ENCODE peak calls at places on chromosome 6, in seven cellular contexts. One of them, this sample, is unnamed. For H3K4me1, the result is how much of the 10 kb centered on the place peaks cover.

GRCh38 chr6:39389372-39389767 is 66.9 kb upstream of the KCNK16 start:
- DNase-seq in HCT116: no peak
- DNase-seq in SK-N-SH: peak
- DNase-seq in GM23338: peak
- DNase-seq in neural progenitor cell: peak
- DNase-seq in PC-3: no peak
- DNase-seq in OCI-LY7: no peak
- DNase-seq in this sample: peak

GRCh38 chr6:157620905-157621304 is 202.1 kb upstream of the SNX9 start:
- DNase-seq in neural progenitor cell: no peak
- DNase-seq in PC-3: peak
- DNase-seq in HCT116: no peak
- DNase-seq in GM23338: no peak
- DNase-seq in SK-N-SH: no peak
- DNase-seq in OCI-LY7: no peak
- DNase-seq in this sample: peak

GRCh38 chr6:163485388-163485851 is 70.9 kb downstream of the QKI start:
- DNase-seq in neural progenitor cell: no peak
- DNase-seq in PC-3: no peak
- DNase-seq in GM23338: no peak
- DNase-seq in OCI-LY7: no peak
- DNase-seq in HCT116: no peak
- DNase-seq in SK-N-SH: no peak
- DNase-seq in this sample: no peak

GRCh38 chr6:16840291-16840690 is 79.0 kb upstream of the ATXN1 start:
- DNase-seq in PC-3: no peak
- DNase-seq in SK-N-SH: no peak
- DNase-seq in neural progenitor cell: no peak
- DNase-seq in OCI-LY7: no peak
- DNase-seq in GM23338: no peak
- DNase-seq in HCT116: no peak
- DNase-seq in this sample: no peak

GRCh38 chr6:147205690-147206600 is 1.7 kb downstream of the STXBP5 start:
- DNase-seq in neural progenitor cell: peak
- DNase-seq in SK-N-SH: peak
- DNase-seq in GM23338: no peak
- DNase-seq in PC-3: no peak
- DNase-seq in OCI-LY7: no peak
- DNase-seq in HCT116: no peak
- DNase-seq in this sample: no peak

GRCh38 chr6:36301781-36302180 is 31.9 kb downstream of the PNPLA1 start:
- DNase-seq in HCT116: no peak
- DNase-seq in GM23338: no peak
- DNase-seq in PC-3: no peak
- DNase-seq in SK-N-SH: no peak
- DNase-seq in neural progenitor cell: no peak
- DNase-seq in OCI-LY7: no peak
- DNase-seq in this sample: no peak

GRCh38 chr6:16576391-16577368 is 184.6 kb downstream of the ATXN1 start:
- DNase-seq in PC-3: peak
- DNase-seq in neural progenitor cell: no peak
- DNase-seq in OCI-LY7: no peak
- DNase-seq in GM23338: no peak
- DNase-seq in HCT116: no peak
- DNase-seq in SK-N-SH: no peak
- DNase-seq in this sample: no peak

GRCh38 chr6:143336446-143337152 is 113.9 kb downstream of the ADAT2 start:
- DNase-seq in OCI-LY7: no peak
- DNase-seq in neural progenitor cell: no peak
- DNase-seq in HCT116: no peak
- DNase-seq in SK-N-SH: no peak
- DNase-seq in GM23338: peak
- DNase-seq in PC-3: peak
- DNase-seq in this sample: no peak

GRCh38 chr6:89434954-89435353 is 2.0 kb downstream of the ANKRD6 start:
- DNase-seq in OCI-LY7: no peak
- DNase-seq in neural progenitor cell: no peak
- DNase-seq in GM23338: no peak
- DNase-seq in SK-N-SH: no peak
- DNase-seq in HCT116: no peak
- DNase-seq in PC-3: no peak
- DNase-seq in this sample: no peak

GRCh38 chr6:136103763-136104311 is 146.3 kb downstream of the MTFR2 start:
- DNase-seq in SK-N-SH: peak
- DNase-seq in OCI-LY7: no peak
- DNase-seq in GM23338: peak
- DNase-seq in HCT116: no peak
- DNase-seq in PC-3: no peak
- DNase-seq in neural progenitor cell: peak
- DNase-seq in this sample: peak

GRCh38 chr6:30144821-30145220 is 8.9 kb downstream of the TRIM40 start:
- DNase-seq in PC-3: no peak
- DNase-seq in HCT116: no peak
- DNase-seq in OCI-LY7: no peak
- DNase-seq in neural progenitor cell: no peak
- DNase-seq in SK-N-SH: no peak
- DNase-seq in GM23338: no peak
- DNase-seq in this sample: no peak

GRCh38 chr6:17820055-17820454 is 113.3 kb upstream of the NUP153 start:
- DNase-seq in neural progenitor cell: no peak
- DNase-seq in HCT116: no peak
- DNase-seq in OCI-LY7: no peak
- DNase-seq in GM23338: peak
- DNase-seq in SK-N-SH: no peak
- DNase-seq in PC-3: peak
- DNase-seq in this sample: no peak

GRCh38 chr6:133396225-133396624 is 155.1 kb downstream of the EYA4 start:
- DNase-seq in neural progenitor cell: no peak
- DNase-seq in HCT116: no peak
- DNase-seq in PC-3: peak
- DNase-seq in GM23338: no peak
- DNase-seq in SK-N-SH: no peak
- DNase-seq in OCI-LY7: no peak
- DNase-seq in this sample: no peak

GRCh38 chr6:142744836-142745235 is 200.1 kb downstream of the HIVEP2 start:
- DNase-seq in SK-N-SH: no peak
- DNase-seq in PC-3: peak
- DNase-seq in neural progenitor cell: no peak
- DNase-seq in OCI-LY7: no peak
- DNase-seq in HCT116: no peak
- DNase-seq in GM23338: no peak
- DNase-seq in this sample: no peak

GRCh38 chr6:82612475-82612874 is 248.9 kb downstream of the TPBG start:
- DNase-seq in PC-3: no peak
- DNase-seq in neural progenitor cell: no peak
- DNase-seq in SK-N-SH: no peak
- DNase-seq in HCT116: no peak
- DNase-seq in GM23338: no peak
- DNase-seq in OCI-LY7: no peak
- DNase-seq in this sample: no peak

GRCh38 chr6:155265843-155266535 is 2.2 kb downstream of the CLDN20 start:
- DNase-seq in HCT116: no peak
- DNase-seq in PC-3: peak
- DNase-seq in GM23338: peak
- DNase-seq in SK-N-SH: no peak
- DNase-seq in neural progenitor cell: no peak
- DNase-seq in OCI-LY7: no peak
- DNase-seq in this sample: no peak

GRCh38 chr6:78910611-78911134 is 43.3 kb downstream of the IRAK1BP1 start:
- DNase-seq in PC-3: no peak
- DNase-seq in OCI-LY7: no peak
- DNase-seq in SK-N-SH: peak
- DNase-seq in neural progenitor cell: peak
- DNase-seq in HCT116: no peak
- DNase-seq in GM23338: peak
- DNase-seq in this sample: peak

GRCh38 chr6:117404548-117404947 is 21.2 kb downstream of the ROS1 start:
- DNase-seq in SK-N-SH: no peak
- DNase-seq in HCT116: no peak
- DNase-seq in OCI-LY7: no peak
- DNase-seq in neural progenitor cell: peak
- DNase-seq in GM23338: no peak
- DNase-seq in PC-3: peak
- DNase-seq in this sample: no peak

GRCh38 chr6:137216106-137216505 is 3.1 kb downstream of the IFNGR1 start:
- DNase-seq in neural progenitor cell: no peak
- DNase-seq in HCT116: no peak
- DNase-seq in GM23338: no peak
- DNase-seq in SK-N-SH: no peak
- DNase-seq in PC-3: no peak
- DNase-seq in OCI-LY7: no peak
- DNase-seq in this sample: no peak

GRCh38 chr6:154301086-154301625 is 55.4 kb downstream of the IPCEF1 start:
- DNase-seq in OCI-LY7: no peak
- DNase-seq in SK-N-SH: no peak
- DNase-seq in PC-3: peak
- DNase-seq in neural progenitor cell: no peak
- DNase-seq in HCT116: no peak
- DNase-seq in GM23338: no peak
- DNase-seq in this sample: no peak

GRCh38 chr6:22717906-22718305 is 148.5 kb downstream of the HDGFL1 start:
- DNase-seq in OCI-LY7: no peak
- DNase-seq in neural progenitor cell: no peak
- DNase-seq in GM23338: no peak
- DNase-seq in HCT116: no peak
- DNase-seq in SK-N-SH: no peak
- DNase-seq in PC-3: peak
- DNase-seq in this sample: peak

GRCh38 chr6:105363100-105363754 is 39.7 kb downstream of the PREP start:
- DNase-seq in GM23338: peak
- DNase-seq in neural progenitor cell: peak
- DNase-seq in SK-N-SH: peak
- DNase-seq in PC-3: peak
- DNase-seq in OCI-LY7: no peak
- DNase-seq in HCT116: no peak
- DNase-seq in this sample: peak

GRCh38 chr6:72272958-72273357 is 348.9 kb upstream of the KCNQ5 start:
- DNase-seq in SK-N-SH: no peak
- DNase-seq in HCT116: no peak
- DNase-seq in GM23338: no peak
- DNase-seq in OCI-LY7: no peak
- DNase-seq in neural progenitor cell: no peak
- DNase-seq in PC-3: no peak
- DNase-seq in this sample: no peak

GRCh38 chr6:20238688-20239587 is 26.7 kb upstream of the MBOAT1 start:
- DNase-seq in HCT116: no peak
- DNase-seq in PC-3: no peak
- DNase-seq in SK-N-SH: no peak
- DNase-seq in OCI-LY7: no peak
- DNase-seq in GM23338: peak
- DNase-seq in neural progenitor cell: no peak
- DNase-seq in this sample: no peak

GRCh38 chr6:17622144-17622543 is 22.0 kb downstream of the FAM8A1 start:
- DNase-seq in OCI-LY7: no peak
- DNase-seq in GM23338: no peak
- DNase-seq in PC-3: no peak
- DNase-seq in SK-N-SH: no peak
- DNase-seq in HCT116: no peak
- DNase-seq in neural progenitor cell: no peak
- DNase-seq in this sample: no peak

GRCh38 chr6:39228111-39228971 is 934 bp downstream of the KCNK5 start:
- DNase-seq in SK-N-SH: peak
- DNase-seq in HCT116: no peak
- DNase-seq in GM23338: no peak
- DNase-seq in OCI-LY7: no peak
- DNase-seq in PC-3: no peak
- DNase-seq in neural progenitor cell: peak
- DNase-seq in this sample: no peak

GRCh38 chr6:148905901-148906300 is 159.1 kb downstream of the UST start:
- DNase-seq in SK-N-SH: no peak
- DNase-seq in PC-3: no peak
- DNase-seq in neural progenitor cell: no peak
- DNase-seq in GM23338: no peak
- DNase-seq in HCT116: no peak
- DNase-seq in OCI-LY7: no peak
- DNase-seq in this sample: no peak

GRCh38 chr6:43297644-43298564 is at the start of gene SLC22A7:
- DNase-seq in GM23338: no peak
- DNase-seq in PC-3: no peak
- DNase-seq in SK-N-SH: no peak
- DNase-seq in HCT116: no peak
- DNase-seq in OCI-LY7: no peak
- DNase-seq in neural progenitor cell: no peak
- DNase-seq in this sample: no peak

GRCh38 chr6:40425192-40425919 is 161.8 kb downstream of the LRFN2 start:
- DNase-seq in HCT116: no peak
- DNase-seq in GM23338: no peak
- DNase-seq in OCI-LY7: no peak
- DNase-seq in PC-3: no peak
- DNase-seq in neural progenitor cell: no peak
- DNase-seq in SK-N-SH: peak
- DNase-seq in this sample: peak

GRCh38 chr6:17179246-17180073 is 77.6 kb downstream of the STMND1 start:
- DNase-seq in neural progenitor cell: no peak
- DNase-seq in OCI-LY7: no peak
- DNase-seq in HCT116: no peak
- DNase-seq in GM23338: no peak
- DNase-seq in PC-3: peak
- DNase-seq in SK-N-SH: no peak
- DNase-seq in this sample: no peak

GRCh38 chr6:683742-684440 is 9.0 kb downstream of the EXOC2 start:
- DNase-seq in SK-N-SH: peak
- DNase-seq in neural progenitor cell: peak
- DNase-seq in HCT116: no peak
- DNase-seq in OCI-LY7: no peak
- DNase-seq in GM23338: peak
- DNase-seq in PC-3: no peak
- DNase-seq in this sample: peak
- TF ChIP-seq EZH2phosphoT487 in SK-N-SH: no peak
- TF ChIP-seq EZH2phosphoT487 in neural progenitor cell: no peak
- TF ChIP-seq EZH2phosphoT487 in HCT116: no peak
- TF ChIP-seq EZH2phosphoT487 in OCI-LY7: no peak
- TF ChIP-seq EZH2phosphoT487 in GM23338: no peak
- TF ChIP-seq EZH2phosphoT487 in PC-3: no peak
- TF ChIP-seq EZH2phosphoT487 in this sample: no peak

GRCh38 chr6:28490191-28490890 is 25.3 kb downstream of the GPX6 start:
- DNase-seq in SK-N-SH: peak
- DNase-seq in PC-3: no peak
- DNase-seq in GM23338: peak
- DNase-seq in HCT116: no peak
- DNase-seq in neural progenitor cell: peak
- DNase-seq in OCI-LY7: no peak
- DNase-seq in this sample: peak
- H3K4me1 ChIP-seq in SK-N-SH: under half
- H3K4me1 ChIP-seq in PC-3: under half
- H3K4me1 ChIP-seq in GM23338: under half
- H3K4me1 ChIP-seq in HCT116: under half
- H3K4me1 ChIP-seq in neural progenitor cell: under half
- H3K4me1 ChIP-seq in OCI-LY7: under half
- H3K4me1 ChIP-seq in this sample: under half

GRCh38 chr6:85824329-85824728 is 181.6 kb upstream of the SYNCRIP start:
- DNase-seq in GM23338: no peak
- DNase-seq in HCT116: no peak
- DNase-seq in neural progenitor cell: no peak
- DNase-seq in PC-3: no peak
- DNase-seq in SK-N-SH: no peak
- DNase-seq in OCI-LY7: no peak
- DNase-seq in this sample: no peak
- TF ChIP-seq CTCF in GM23338: peak
- TF ChIP-seq CTCF in HCT116: no peak
- TF ChIP-seq CTCF in neural progenitor cell: no peak
- TF ChIP-seq CTCF in PC-3: no peak
- TF ChIP-seq CTCF in SK-N-SH: no peak
- TF ChIP-seq CTCF in OCI-LY7: no peak
- TF ChIP-seq CTCF in this sample: no peak

GRCh38 chr6:47454713-47455396 is 22.7 kb upstream of the CD2AP start:
- DNase-seq in neural progenitor cell: no peak
- DNase-seq in GM23338: no peak
- DNase-seq in PC-3: no peak
- DNase-seq in OCI-LY7: no peak
- DNase-seq in HCT116: no peak
- DNase-seq in SK-N-SH: no peak
- DNase-seq in this sample: no peak
- TF ChIP-seq EZH2phosphoT487 in neural progenitor cell: no peak
- TF ChIP-seq EZH2phosphoT487 in GM23338: no peak
- TF ChIP-seq EZH2phosphoT487 in PC-3: no peak
- TF ChIP-seq EZH2phosphoT487 in OCI-LY7: no peak
- TF ChIP-seq EZH2phosphoT487 in HCT116: no peak
- TF ChIP-seq EZH2phosphoT487 in SK-N-SH: no peak
- TF ChIP-seq EZH2phosphoT487 in this sample: no peak